ENCODE peak calls at places on chromosome 20, in seven cellular contexts. One of them, this sample, is unnamed.

GRCh38 chr20:63378626-63379025 is 17.5 kb upstream of the CHRNA4 start:
- DNase-seq in NCI-H2081 treated with DMSO at 0.1 percent for 48 hours: no peak
- DNase-seq in heart right ventricle: no peak
- DNase-seq in stimulated activated CD8-positive, alpha-beta memory T cell treated with anti-CD3 and anti-CD28 coated beads, Interleukin-12 subunit alpha, Interleukin-12 subunit beta, amount 100 ng/mL, for 1 hour: no peak
- DNase-seq in ecto neural progenitor cell: no peak
- DNase-seq in NCI-H1092 treated with DMSO at 0.1 percent for 48 hours: no peak
- DNase-seq in ureter: no peak
- DNase-seq in this sample: no peak

GRCh38 chr20:51306081-51306480 is 236.4 kb downstream of the NFATC2 start:
- DNase-seq in NCI-H2081 treated with DMSO at 0.1 percent for 48 hours: no peak
- DNase-seq in heart right ventricle: no peak
- DNase-seq in stimulated activated CD8-positive, alpha-beta memory T cell treated with anti-CD3 and anti-CD28 coated beads, Interleukin-12 subunit alpha, Interleukin-12 subunit beta, amount 100 ng/mL, for 1 hour: no peak
- DNase-seq in ecto neural progenitor cell: no peak
- DNase-seq in NCI-H1092 treated with DMSO at 0.1 percent for 48 hours: no peak
- DNase-seq in ureter: no peak
- DNase-seq in this sample: no peak

GRCh38 chr20:4018015-4018748 is 2.8 kb upstream of the RNF24 start:
- DNase-seq in NCI-H2081 treated with DMSO at 0.1 percent for 48 hours: no peak
- DNase-seq in heart right ventricle: no peak
- DNase-seq in stimulated activated CD8-positive, alpha-beta memory T cell treated with anti-CD3 and anti-CD28 coated beads, Interleukin-12 subunit alpha, Interleukin-12 subunit beta, amount 100 ng/mL, for 1 hour: no peak
- DNase-seq in ecto neural progenitor cell: no peak
- DNase-seq in NCI-H1092 treated with DMSO at 0.1 percent for 48 hours: no peak
- DNase-seq in ureter: no peak
- DNase-seq in this sample: no peak

GRCh38 chr20:33894798-33895197 is 83.7 kb downstream of the CHMP4B start:
- DNase-seq in NCI-H2081 treated with DMSO at 0.1 percent for 48 hours: no peak
- DNase-seq in heart right ventricle: no peak
- DNase-seq in stimulated activated CD8-positive, alpha-beta memory T cell treated with anti-CD3 and anti-CD28 coated beads, Interleukin-12 subunit alpha, Interleukin-12 subunit beta, amount 100 ng/mL, for 1 hour: no peak
- DNase-seq in ecto neural progenitor cell: no peak
- DNase-seq in NCI-H1092 treated with DMSO at 0.1 percent for 48 hours: no peak
- DNase-seq in ureter: no peak
- DNase-seq in this sample: no peak

GRCh38 chr20:5553194-5553815 is 196.9 kb upstream of the SHLD1 start:
- DNase-seq in NCI-H2081 treated with DMSO at 0.1 percent for 48 hours: no peak
- DNase-seq in heart right ventricle: no peak
- DNase-seq in stimulated activated CD8-positive, alpha-beta memory T cell treated with anti-CD3 and anti-CD28 coated beads, Interleukin-12 subunit alpha, Interleukin-12 subunit beta, amount 100 ng/mL, for 1 hour: no peak
- DNase-seq in ecto neural progenitor cell: no peak
- DNase-seq in NCI-H1092 treated with DMSO at 0.1 percent for 48 hours: no peak
- DNase-seq in ureter: no peak
- DNase-seq in this sample: no peak

GRCh38 chr20:51193066-51193772 is 170.3 kb upstream of the KCNG1 start:
- DNase-seq in NCI-H2081 treated with DMSO at 0.1 percent for 48 hours: no peak
- DNase-seq in heart right ventricle: no peak
- DNase-seq in stimulated activated CD8-positive, alpha-beta memory T cell treated with anti-CD3 and anti-CD28 coated beads, Interleukin-12 subunit alpha, Interleukin-12 subunit beta, amount 100 ng/mL, for 1 hour: no peak
- DNase-seq in ecto neural progenitor cell: no peak
- DNase-seq in NCI-H1092 treated with DMSO at 0.1 percent for 48 hours: no peak
- DNase-seq in ureter: no peak
- DNase-seq in this sample: no peak

GRCh38 chr20:31920275-31920855 is 31.5 kb downstream of the PDRG1 start:
- DNase-seq in NCI-H2081 treated with DMSO at 0.1 percent for 48 hours: no peak
- DNase-seq in heart right ventricle: no peak
- DNase-seq in stimulated activated CD8-positive, alpha-beta memory T cell treated with anti-CD3 and anti-CD28 coated beads, Interleukin-12 subunit alpha, Interleukin-12 subunit beta, amount 100 ng/mL, for 1 hour: no peak
- DNase-seq in ecto neural progenitor cell: no peak
- DNase-seq in NCI-H1092 treated with DMSO at 0.1 percent for 48 hours: no peak
- DNase-seq in ureter: no peak
- DNase-seq in this sample: no peak

GRCh38 chr20:48191200-48191599 is 405.9 kb upstream of the SULF2 start:
- DNase-seq in NCI-H2081 treated with DMSO at 0.1 percent for 48 hours: no peak
- DNase-seq in heart right ventricle: no peak
- DNase-seq in stimulated activated CD8-positive, alpha-beta memory T cell treated with anti-CD3 and anti-CD28 coated beads, Interleukin-12 subunit alpha, Interleukin-12 subunit beta, amount 100 ng/mL, for 1 hour: no peak
- DNase-seq in ecto neural progenitor cell: no peak
- DNase-seq in NCI-H1092 treated with DMSO at 0.1 percent for 48 hours: no peak
- DNase-seq in ureter: no peak
- DNase-seq in this sample: no peak

GRCh38 chr20:62236200-62236599 is 2.1 kb upstream of the OSBPL2 start:
- DNase-seq in NCI-H2081 treated with DMSO at 0.1 percent for 48 hours: no peak
- DNase-seq in heart right ventricle: no peak
- DNase-seq in stimulated activated CD8-positive, alpha-beta memory T cell treated with anti-CD3 and anti-CD28 coated beads, Interleukin-12 subunit alpha, Interleukin-12 subunit beta, amount 100 ng/mL, for 1 hour: no peak
- DNase-seq in ecto neural progenitor cell: no peak
- DNase-seq in NCI-H1092 treated with DMSO at 0.1 percent for 48 hours: no peak
- DNase-seq in ureter: no peak
- DNase-seq in this sample: no peak

GRCh38 chr20:4141616-4142240 is 126.4 kb upstream of the RNF24 start:
- DNase-seq in NCI-H2081 treated with DMSO at 0.1 percent for 48 hours: no peak
- DNase-seq in heart right ventricle: no peak
- DNase-seq in stimulated activated CD8-positive, alpha-beta memory T cell treated with anti-CD3 and anti-CD28 coated beads, Interleukin-12 subunit alpha, Interleukin-12 subunit beta, amount 100 ng/mL, for 1 hour: no peak
- DNase-seq in ecto neural progenitor cell: no peak
- DNase-seq in NCI-H1092 treated with DMSO at 0.1 percent for 48 hours: no peak
- DNase-seq in ureter: no peak
- DNase-seq in this sample: no peak

GRCh38 chr20:63223121-63223825 is 7.3 kb upstream of the YTHDF1 start:
- DNase-seq in NCI-H2081 treated with DMSO at 0.1 percent for 48 hours: no peak
- DNase-seq in heart right ventricle: no peak
- DNase-seq in stimulated activated CD8-positive, alpha-beta memory T cell treated with anti-CD3 and anti-CD28 coated beads, Interleukin-12 subunit alpha, Interleukin-12 subunit beta, amount 100 ng/mL, for 1 hour: peak; percentile 20
- DNase-seq in ecto neural progenitor cell: peak; percentile 73
- DNase-seq in NCI-H1092 treated with DMSO at 0.1 percent for 48 hours: peak; percentile 15
- DNase-seq in ureter: no peak
- DNase-seq in this sample: peak; percentile 2

GRCh38 chr20:17499041-17499440 is 32.1 kb downstream of the BFSP1 start:
- DNase-seq in NCI-H2081 treated with DMSO at 0.1 percent for 48 hours: no peak
- DNase-seq in heart right ventricle: no peak
- DNase-seq in stimulated activated CD8-positive, alpha-beta memory T cell treated with anti-CD3 and anti-CD28 coated beads, Interleukin-12 subunit alpha, Interleukin-12 subunit beta, amount 100 ng/mL, for 1 hour: no peak
- DNase-seq in ecto neural progenitor cell: no peak
- DNase-seq in NCI-H1092 treated with DMSO at 0.1 percent for 48 hours: no peak
- DNase-seq in ureter: no peak
- DNase-seq in this sample: no peak

GRCh38 chr20:33444797-33445560 is 1.4 kb upstream of the SNTA1 start:
- DNase-seq in NCI-H2081 treated with DMSO at 0.1 percent for 48 hours: no peak
- DNase-seq in heart right ventricle: peak; percentile 23
- DNase-seq in stimulated activated CD8-positive, alpha-beta memory T cell treated with anti-CD3 and anti-CD28 coated beads, Interleukin-12 subunit alpha, Interleukin-12 subunit beta, amount 100 ng/mL, for 1 hour: no peak
- DNase-seq in ecto neural progenitor cell: no peak
- DNase-seq in NCI-H1092 treated with DMSO at 0.1 percent for 48 hours: no peak
- DNase-seq in ureter: no peak
- DNase-seq in this sample: no peak

GRCh38 chr20:23235173-23236027 is 115.2 kb upstream of the NXT1 start:
- DNase-seq in NCI-H2081 treated with DMSO at 0.1 percent for 48 hours: no peak
- DNase-seq in heart right ventricle: peak; percentile 73
- DNase-seq in stimulated activated CD8-positive, alpha-beta memory T cell treated with anti-CD3 and anti-CD28 coated beads, Interleukin-12 subunit alpha, Interleukin-12 subunit beta, amount 100 ng/mL, for 1 hour: no peak
- DNase-seq in ecto neural progenitor cell: peak; percentile 77
- DNase-seq in NCI-H1092 treated with DMSO at 0.1 percent for 48 hours: peak; percentile 68
- DNase-seq in ureter: peak; percentile 62
- DNase-seq in this sample: no peak

GRCh38 chr20:14199111-14199510 is 138.3 kb downstream of the FLRT3 start:
- DNase-seq in NCI-H2081 treated with DMSO at 0.1 percent for 48 hours: no peak
- DNase-seq in heart right ventricle: no peak
- DNase-seq in stimulated activated CD8-positive, alpha-beta memory T cell treated with anti-CD3 and anti-CD28 coated beads, Interleukin-12 subunit alpha, Interleukin-12 subunit beta, amount 100 ng/mL, for 1 hour: no peak
- DNase-seq in ecto neural progenitor cell: no peak
- DNase-seq in NCI-H1092 treated with DMSO at 0.1 percent for 48 hours: no peak
- DNase-seq in ureter: no peak
- DNase-seq in this sample: no peak

GRCh38 chr20:57390604-57391438 is at the start of gene RBM38:
- DNase-seq in NCI-H2081 treated with DMSO at 0.1 percent for 48 hours: no peak
- DNase-seq in heart right ventricle: peak; percentile 78
- DNase-seq in stimulated activated CD8-positive, alpha-beta memory T cell treated with anti-CD3 and anti-CD28 coated beads, Interleukin-12 subunit alpha, Interleukin-12 subunit beta, amount 100 ng/mL, for 1 hour: peak; percentile 53
- DNase-seq in ecto neural progenitor cell: peak; percentile 91
- DNase-seq in NCI-H1092 treated with DMSO at 0.1 percent for 48 hours: peak; percentile 82
- DNase-seq in ureter: no peak
- DNase-seq in this sample: peak; percentile 52

This sample was measured in NCI-H2227 treated with DMSO at 0.1 percent for 48 hours.